ENCODE peak calls at places on chromosomes 2 and 18, in eight cellular contexts. U, O, X, G, R, F, I and V are unnamed samples.

GRCh38 chr2:10331033-10331701 is 28.5 kb downstream of the HPCAL1 start:
- DNase-seq in U (peak), O (peak), X (peak), G (no peak), R (no peak), F (no peak), I (peak), V (no peak)

GRCh38 chr2:207115715-207116364 is 49.9 kb downstream of the KLF7 start:
- DNase-seq in U (no peak), O (no peak), X (no peak), G (peak), R (no peak), F (no peak), I (no peak), V (no peak)

GRCh38 chr2:65436825-65437221 is 4.4 kb upstream of the SPRED2 start:
- DNase-seq in U (no peak), O (no peak), X (no peak), G (peak), R (no peak), F (no peak), I (no peak), V (no peak)

GRCh38 chr18:46360841-46361240 is 256.7 kb downstream of the HAUS1 start:
- DNase-seq in U (no peak), O (no peak), X (no peak), G (no peak), R (no peak), F (no peak), I (no peak), V (no peak)

GRCh38 chr2:238055841-238056240 is 5.0 kb upstream of the SCLY start:
- DNase-seq in U (no peak), O (no peak), X (no peak), G (no peak), R (no peak), F (no peak), I (no peak), V (no peak)

GRCh38 chr2:230106771-230107170 is 38.0 kb upstream of the SLC16A14 start:
- DNase-seq in U (peak), O (peak), X (no peak), G (no peak), R (no peak), F (no peak), I (no peak), V (no peak)

GRCh38 chr2:16630463-16630862 is 35.2 kb downstream of the CYRIA start:
- DNase-seq in U (no peak), O (no peak), X (no peak), G (no peak), R (no peak), F (no peak), I (no peak), V (no peak)

GRCh38 chr2:149908731-149909690 is 321.4 kb upstream of the MMADHC start:
- DNase-seq in U (peak), O (no peak), X (no peak), G (no peak), R (no peak), F (no peak), I (no peak), V (no peak)

GRCh38 chr18:47100214-47100831 is 50.0 kb downstream of the HDHD2 start:
- DNase-seq in U (peak), O (peak), X (peak), G (peak), R (no peak), F (no peak), I (no peak), V (peak)

GRCh38 chr2:120821446-120822160 is 85.9 kb downstream of the GLI2 start:
- DNase-seq in U (no peak), O (no peak), X (no peak), G (no peak), R (no peak), F (no peak), I (peak), V (no peak)

GRCh38 chr18:25223899-25224607 is 127.9 kb downstream of the ZNF521 start:
- DNase-seq in U (no peak), O (no peak), X (no peak), G (no peak), R (no peak), F (no peak), I (no peak), V (no peak)

GRCh38 chr2:226187601-226188000 is 612.0 kb downstream of the IRS1 start:
- DNase-seq in U (no peak), O (no peak), X (no peak), G (no peak), R (no peak), F (no peak), I (no peak), V (no peak)

GRCh38 chr2:215537621-215538020 is 101.8 kb upstream of the FN1 start:
- DNase-seq in U (peak), O (no peak), X (no peak), G (no peak), R (no peak), F (no peak), I (no peak), V (no peak)

GRCh38 chr2:222950886-222951285 is 90.0 kb downstream of the ACSL3 start:
- DNase-seq in U (peak), O (no peak), X (no peak), G (no peak), R (no peak), F (no peak), I (no peak), V (no peak)

GRCh38 chr2:220077488-220077887 is 450.1 kb downstream of the SLC4A3 start:
- DNase-seq in U (peak), O (no peak), X (no peak), G (peak), R (no peak), F (no peak), I (no peak), V (no peak)

GRCh38 chr18:9851511-9851910 is 34.3 kb upstream of the TXNDC2 start:
- DNase-seq in U (no peak), O (no peak), X (no peak), G (no peak), R (no peak), F (no peak), I (no peak), V (no peak)

GRCh38 chr18:63216497-63216896 is 103.1 kb downstream of the BCL2 start:
- DNase-seq in U (no peak), O (no peak), X (no peak), G (no peak), R (no peak), F (no peak), I (no peak), V (no peak)

GRCh38 chr2:25699206-25699605 is 25.8 kb upstream of the DTNB start:
- DNase-seq in U (no peak), O (no peak), X (no peak), G (no peak), R (no peak), F (no peak), I (no peak), V (no peak)

GRCh38 chr18:73790582-73790981 is 357.1 kb downstream of the FBXO15 start:
- DNase-seq in U (no peak), O (no peak), X (no peak), G (no peak), R (no peak), F (no peak), I (no peak), V (peak)

GRCh38 chr2:226963528-226963927 is 127.7 kb downstream of the RHBDD1 start:
- DNase-seq in U (peak), O (no peak), X (no peak), G (peak), R (no peak), F (no peak), I (no peak), V (no peak)

GRCh38 chr2:215328066-215328465 is 16.2 kb downstream of the ATIC start:
- DNase-seq in U (no peak), O (no peak), X (no peak), G (no peak), R (no peak), F (no peak), I (no peak), V (no peak)

GRCh38 chr2:63594622-63595021 is 5.9 kb downstream of the MDH1 start:
- DNase-seq in U (peak), O (no peak), X (no peak), G (no peak), R (no peak), F (no peak), I (no peak), V (no peak)

GRCh38 chr2:234335676-234336228 is 161.1 kb downstream of the ARL4C start:
- DNase-seq in U (no peak), O (peak), X (peak), G (peak), R (no peak), F (no peak), I (peak), V (peak)

GRCh38 chr2:7744827-7745226 is 827.6 kb downstream of the RNF144A start:
- DNase-seq in U (peak), O (no peak), X (no peak), G (no peak), R (no peak), F (no peak), I (no peak), V (peak)

GRCh38 chr2:122999823-123000222 is 1025.3 kb upstream of the CNTNAP5 start:
- DNase-seq in U (no peak), O (no peak), X (no peak), G (peak), R (no peak), F (no peak), I (no peak), V (no peak)

GRCh38 chr2:206084468-206084869 is 1.5 kb downstream of the INO80D start:
- DNase-seq in U (peak), O (peak), X (peak), G (peak), R (peak), F (peak), I (peak), V (no peak)

GRCh38 chr18:13236411-13236810 is 17.9 kb downstream of the LDLRAD4 start:
- DNase-seq in U (no peak), O (no peak), X (no peak), G (no peak), R (no peak), F (no peak), I (peak), V (no peak)

GRCh38 chr2:26299488-26300092 is 46.4 kb upstream of the SELENOI start:
- DNase-seq in U (peak), O (peak), X (peak), G (peak), R (no peak), F (no peak), I (no peak), V (no peak)

GRCh38 chr2:71736091-71736878 is 282.9 kb downstream of the DYSF start:
- DNase-seq in U (no peak), O (no peak), X (no peak), G (no peak), R (no peak), F (no peak), I (no peak), V (no peak)

GRCh38 chr18:62979172-62979571 is 263.8 kb downstream of the PHLPP1 start:
- DNase-seq in U (peak), O (no peak), X (no peak), G (no peak), R (peak), F (no peak), I (no peak), V (peak)

DNA sequence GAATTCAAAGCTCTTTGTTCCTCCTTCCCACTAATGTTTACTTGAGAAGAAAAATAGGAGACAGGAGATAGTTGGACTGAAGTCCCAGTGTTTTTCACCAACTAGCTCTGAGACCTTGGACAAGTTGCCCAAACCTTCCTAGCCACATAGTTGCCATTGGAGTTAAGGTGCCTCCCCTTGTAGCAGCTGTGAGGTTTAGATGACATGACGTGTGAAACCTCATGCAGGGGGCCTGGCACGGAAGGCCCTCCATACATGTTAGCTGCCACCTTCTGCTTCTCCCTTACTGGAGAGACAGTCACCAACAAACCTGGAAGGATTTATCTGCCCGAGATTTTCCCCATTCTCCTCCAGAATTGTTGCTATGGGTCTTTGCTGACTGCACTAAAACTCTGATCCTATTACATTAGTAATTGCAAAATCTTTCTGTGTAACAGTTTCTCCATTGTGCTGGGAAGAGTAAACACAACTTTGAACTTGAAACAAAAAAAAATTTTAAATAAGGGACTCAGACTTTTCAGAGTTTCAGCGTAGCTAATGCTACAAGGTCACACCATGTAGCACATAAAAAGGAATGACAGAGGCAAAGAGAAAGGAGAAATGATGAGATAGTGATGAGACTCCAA is 23.8 kb upstream of the CABYR start:
- DNase-seq in U (no peak), O (no peak), X (no peak), G (no peak), R (no peak), F (no peak), I (no peak), V (no peak)
- H3K27ac ChIP-seq in U (no peak), O (no peak), X (no peak), G (no peak), R (no peak), F (no peak), I (no peak), V (no peak)

GRCh38 chr2:236674238-236674637 is 104.6 kb downstream of the ACKR3 start:
- DNase-seq in U (no peak), O (no peak), X (no peak), G (no peak), R (no peak), F (no peak), I (no peak), V (no peak)
- H3K27ac ChIP-seq in U (no peak), O (no peak), X (no peak), G (no peak), R (no peak), F (peak), I (no peak), V (peak)

GRCh38 chr2:74499269-74499939 is at the start of gene LBX2:
- DNase-seq in U (no peak), O (no peak), X (no peak), G (peak), R (no peak), F (no peak), I (no peak), V (no peak)
- H3K27ac ChIP-seq in U (no peak), O (no peak), X (no peak), G (no peak), R (no peak), F (no peak), I (no peak), V (no peak)

DNA sequence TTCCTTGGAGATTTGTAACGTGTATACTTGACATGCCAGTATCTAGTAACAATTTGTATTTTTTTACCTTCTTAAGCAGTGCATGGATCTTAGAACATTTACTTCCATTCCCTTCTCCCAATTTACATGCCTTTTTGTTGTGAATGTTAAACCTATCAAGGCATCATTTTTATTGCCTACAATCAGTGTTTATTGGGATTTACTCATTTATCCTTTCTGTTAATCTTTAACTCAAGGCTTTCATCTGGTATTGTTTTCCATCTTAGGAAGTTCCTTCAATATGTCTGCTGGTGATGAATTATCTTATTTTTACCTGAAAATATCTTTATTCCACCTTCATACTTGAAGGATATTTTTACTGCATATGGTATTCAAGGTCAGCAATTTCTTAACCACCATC is 88.5 kb upstream of the EMILIN2 start:
- DNase-seq in U (no peak), O (no peak), X (no peak), G (no peak), R (no peak), F (no peak), I (no peak), V (no peak)
- H3K27ac ChIP-seq in U (no peak), O (no peak), X (no peak), G (no peak), R (no peak), F (no peak), I (no peak), V (no peak)

GRCh38 chr2:162092656-162093556 is 18.9 kb upstream of the DPP4 start:
- DNase-seq in U (peak), O (peak), X (no peak), G (no peak), R (no peak), F (peak), I (no peak), V (peak)
- H3K27ac ChIP-seq in U (peak), O (peak), X (no peak), G (no peak), R (no peak), F (peak), I (no peak), V (peak)

GRCh38 chr2:20482711-20483110 is 35.8 kb downstream of the RHOB start:
- DNase-seq in U (no peak), O (no peak), X (no peak), G (no peak), R (no peak), F (no peak), I (no peak), V (no peak)
- H3K27ac ChIP-seq in U (no peak), O (no peak), X (no peak), G (no peak), R (no peak), F (no peak), I (peak), V (no peak)

GRCh38 chr2:28477087-28477486 is 18.8 kb upstream of the PLB1 start:
- DNase-seq in U (no peak), O (no peak), X (no peak), G (no peak), R (no peak), F (no peak), I (no peak), V (no peak)

GRCh38 chr2:28475088-28475580 is 20.7 kb upstream of the PLB1 start:
- DNase-seq in U (no peak), O (no peak), X (no peak), G (no peak), R (no peak), F (no peak), I (no peak), V (no peak)

GRCh38 chr2:28471701-28472236 is 24.1 kb upstream of the PLB1 start:
- DNase-seq in U (no peak), O (no peak), X (no peak), G (no peak), R (no peak), F (no peak), I (no peak), V (no peak)

GRCh38 chr2:28480403-28481049 is 15.3 kb upstream of the PLB1 start:
- DNase-seq in U (no peak), O (no peak), X (no peak), G (no peak), R (no peak), F (no peak), I (no peak), V (no peak)

GRCh38 chr2:28477645-28478044 is 18.2 kb upstream of the PLB1 start:
- DNase-seq in U (no peak), O (no peak), X (no peak), G (no peak), R (no peak), F (no peak), I (no peak), V (no peak)
- H3K27ac ChIP-seq in U (no peak), O (no peak), X (no peak), G (no peak), R (no peak), F (no peak), I (no peak), V (no peak)

GRCh38 chr2:49812730-49813129 is 658.4 kb upstream of the FSHR start:
- DNase-seq in U (no peak), O (no peak), X (no peak), G (no peak), R (no peak), F (no peak), I (no peak), V (no peak)
- H3K27ac ChIP-seq in U (no peak), O (no peak), X (no peak), G (no peak), R (no peak), F (no peak), I (no peak), V (no peak)

GRCh38 chr18:71189581-71189980 is 900.7 kb downstream of the SOCS6 start:
- DNase-seq in U (no peak), O (no peak), X (no peak), G (no peak), R (no peak), F (no peak), I (no peak), V (no peak)
- H3K27ac ChIP-seq in U (no peak), O (no peak), X (no peak), G (no peak), R (peak), F (no peak), I (no peak), V (no peak)

GRCh38 chr2:152465541-152465940 is 130.6 kb downstream of the FMNL2 start:
- DNase-seq in U (no peak), O (no peak), X (no peak), G (no peak), R (no peak), F (no peak), I (no peak), V (no peak)
- H3K27ac ChIP-seq in U (no peak), O (peak), X (no peak), G (no peak), R (peak), F (peak), I (no peak), V (peak)